ENCODE peak calls at places on chromosomes 11 and 22, in ten cellular contexts. S, C, H, P, L, K, R, V, J and Y are unnamed samples.

GRCh38 chr22:20140107-20140445 is 8.5 kb downstream of the ZDHHC8 start:
- DNase-seq in S (no peak), C (no peak), H (no peak), P (no peak), L (no peak), K (no peak), R (no peak), V (no peak), J (no peak), Y (no peak)

GRCh38 chr11:3614742-3615171 is 27.0 kb downstream of the ART5 start:
- DNase-seq in S (no peak), C (no peak), H (peak), P (no peak), L (peak), K (no peak), R (peak), V (no peak), J (no peak), Y (no peak)

GRCh38 chr11:61784506-61784805 is 7.9 kb downstream of the TMEM258 start:
- DNase-seq in S (no peak), C (no peak), H (no peak), P (no peak), L (no peak), K (no peak), R (no peak), V (no peak), J (no peak), Y (no peak)

GRCh38 chr11:118170231-118170630 is 6.2 kb downstream of the SCN2B start:
- DNase-seq in S (no peak), C (no peak), H (no peak), P (no peak), L (no peak), K (no peak), R (no peak), V (no peak), J (no peak), Y (no peak)

GRCh38 chr11:119378851-119379465 is 2.5 kb downstream of the USP2 start:
- DNase-seq in S (no peak), C (no peak), H (no peak), P (no peak), L (no peak), K (no peak), R (no peak), V (no peak), J (no peak), Y (no peak)

GRCh38 chr22:38963872-38964271 is 6.5 kb downstream of the APOBEC3A start:
- DNase-seq in S (no peak), C (no peak), H (no peak), P (no peak), L (no peak), K (no peak), R (no peak), V (no peak), J (no peak), Y (no peak)

GRCh38 chr11:124080319-124081001 is 34.8 kb upstream of the VWA5A start:
- DNase-seq in S (no peak), C (no peak), H (peak), P (no peak), L (no peak), K (no peak), R (no peak), V (no peak), J (no peak), Y (no peak)

GRCh38 chr11:92324890-92325289 is 100.3 kb downstream of the FAT3 start:
- DNase-seq in S (no peak), C (no peak), H (no peak), P (no peak), L (no peak), K (no peak), R (no peak), V (no peak), J (no peak), Y (no peak)

GRCh38 chr11:81497202-81497804 is 1236.4 kb downstream of the FAM181B start:
- DNase-seq in S (peak), C (peak), H (peak), P (no peak), L (no peak), K (peak), R (no peak), V (peak), J (peak), Y (peak)

GRCh38 chr11:60919956-60920355 is 4.3 kb upstream of the TMEM132A start:
- DNase-seq in S (no peak), C (no peak), H (no peak), P (no peak), L (no peak), K (no peak), R (no peak), V (no peak), J (no peak), Y (no peak)

GRCh38 chr22:23753371-23753770 is 854 bp downstream of the VPREB3 start:
- DNase-seq in S (no peak), C (no peak), H (no peak), P (no peak), L (no peak), K (no peak), R (no peak), V (no peak), J (no peak), Y (no peak)

GRCh38 chr22:20483771-20484170 is 11.8 kb downstream of the KLHL22 start:
- DNase-seq in S (no peak), C (no peak), H (no peak), P (no peak), L (no peak), K (no peak), R (no peak), V (no peak), J (no peak), Y (no peak)

GRCh38 chr11:37364246-37364839 is 766.3 kb upstream of the RAG2 start:
- DNase-seq in S (no peak), C (no peak), H (no peak), P (no peak), L (no peak), K (no peak), R (no peak), V (no peak), J (no peak), Y (no peak)

GRCh38 chr11:25981998-25982397 is 349.9 kb upstream of the ANO3 start:
- DNase-seq in S (peak), C (peak), H (peak), P (no peak), L (no peak), K (peak), R (no peak), V (peak), J (peak), Y (peak)

GRCh38 chr11:2770556-2771301 is 70.9 kb upstream of the KCNQ1OT1 start:
- DNase-seq in S (no peak), C (no peak), H (no peak), P (no peak), L (no peak), K (no peak), R (peak), V (no peak), J (no peak), Y (no peak)

GRCh38 chr11:108693852-108694251 is 29.0 kb downstream of the DDX10 start:
- DNase-seq in S (no peak), C (no peak), H (peak), P (no peak), L (no peak), K (peak), R (no peak), V (no peak), J (no peak), Y (peak)

GRCh38 chr11:134530826-134531225 is 118.8 kb upstream of the B3GAT1 start:
- DNase-seq in S (no peak), C (no peak), H (no peak), P (no peak), L (no peak), K (no peak), R (peak), V (no peak), J (no peak), Y (no peak)

GRCh38 chr11:64058494-64058893 is 22.8 kb downstream of the FLRT1 start:
- DNase-seq in S (no peak), C (no peak), H (no peak), P (no peak), L (no peak), K (no peak), R (no peak), V (peak), J (no peak), Y (no peak)

GRCh38 chr11:65426839-65427690 is 4.5 kb downstream of the NEAT1 start:
- DNase-seq in S (peak), C (no peak), H (peak), P (no peak), L (peak), K (peak), R (peak), V (no peak), J (no peak), Y (peak)

GRCh38 chr11:70788247-70789022 is 390.1 kb downstream of the CTTN start:
- DNase-seq in S (peak), C (no peak), H (peak), P (no peak), L (no peak), K (peak), R (no peak), V (no peak), J (no peak), Y (peak)

GRCh38 chr11:76256448-76256847 is 50.1 kb upstream of the WNT11 start:
- DNase-seq in S (no peak), C (no peak), H (no peak), P (no peak), L (no peak), K (no peak), R (no peak), V (no peak), J (no peak), Y (no peak)

GRCh38 chr11:44427432-44427831 is 117.5 kb upstream of the ALX4 start:
- DNase-seq in S (no peak), C (no peak), H (peak), P (no peak), L (no peak), K (no peak), R (peak), V (no peak), J (peak), Y (no peak)

GRCh38 chr11:10605941-10606381 is 37.5 kb upstream of the LYVE1 start:
- DNase-seq in S (peak), C (peak), H (no peak), P (no peak), L (no peak), K (peak), R (no peak), V (no peak), J (peak), Y (peak)

GRCh38 chr11:10498426-10499250 is 42.3 kb downstream of the RNF141 start:
- DNase-seq in S (no peak), C (no peak), H (no peak), P (no peak), L (no peak), K (no peak), R (peak), V (no peak), J (no peak), Y (no peak)

GRCh38 chr11:1853376-1854131 is 670 bp downstream of the LSP1 start:
- DNase-seq in S (no peak), C (no peak), H (no peak), P (no peak), L (no peak), K (no peak), R (peak), V (no peak), J (no peak), Y (no peak)